ENCODE peak calls at places on chromosomes 13 and 19, in five cellular contexts. One of them, this sample, is unnamed.

GRCh38 chr13:44765076-44765475 is 188.9 kb upstream of the TSC22D1 start:
- DNase-seq in A549: no peak
- DNase-seq in H1: no peak
- DNase-seq in K562: no peak
- DNase-seq in HepG2: peak
- DNase-seq in this sample: no peak

GRCh38 chr19:2275588-2276428 is 6.2 kb downstream of the PEAK3 start:
- DNase-seq in A549: no peak
- DNase-seq in H1: no peak
- DNase-seq in K562: no peak
- DNase-seq in HepG2: no peak
- DNase-seq in this sample: no peak

GRCh38 chr19:18506545-18506944 is 15.3 kb downstream of the ELL start:
- DNase-seq in A549: no peak
- DNase-seq in H1: no peak
- DNase-seq in K562: no peak
- DNase-seq in HepG2: no peak
- DNase-seq in this sample: no peak

GRCh38 chr13:22836475-22836874 is 344.3 kb upstream of the SGCG start:
- DNase-seq in A549: no peak
- DNase-seq in H1: no peak
- DNase-seq in K562: no peak
- DNase-seq in HepG2: no peak
- DNase-seq in this sample: no peak

GRCh38 chr13:53778937-53779336 is 750.3 kb downstream of the OLFM4 start:
- DNase-seq in A549: no peak
- DNase-seq in H1: no peak
- DNase-seq in K562: no peak
- DNase-seq in HepG2: no peak
- DNase-seq in this sample: no peak

GRCh38 chr13:46947425-46948191 is 50.8 kb upstream of the HTR2A start:
- DNase-seq in A549: no peak
- DNase-seq in H1: peak
- DNase-seq in K562: no peak
- DNase-seq in HepG2: no peak
- DNase-seq in this sample: no peak

GRCh38 chr19:8206147-8207087 is 2.8 kb upstream of the CERS4 start:
- DNase-seq in A549: no peak
- DNase-seq in H1: no peak
- DNase-seq in K562: no peak
- DNase-seq in HepG2: no peak
- DNase-seq in this sample: no peak

GRCh38 chr13:27182844-27183497 is 11.4 kb upstream of the USP12 start:
- DNase-seq in A549: peak
- DNase-seq in H1: no peak
- DNase-seq in K562: peak
- DNase-seq in HepG2: peak
- DNase-seq in this sample: peak

GRCh38 chr13:112095354-112095753 is 28.4 kb downstream of the SOX1 start:
- DNase-seq in A549: no peak
- DNase-seq in H1: no peak
- DNase-seq in K562: no peak
- DNase-seq in HepG2: no peak
- DNase-seq in this sample: no peak

GRCh38 chr13:99800951-99801350 is 170.6 kb downstream of the ZIC5 start:
- DNase-seq in A549: no peak
- DNase-seq in H1: no peak
- DNase-seq in K562: no peak
- DNase-seq in HepG2: no peak
- DNase-seq in this sample: no peak

GRCh38 chr19:28887920-28888618 is 324.9 kb downstream of the UQCRFS1 start:
- DNase-seq in A549: no peak
- DNase-seq in H1: peak
- DNase-seq in K562: no peak
- DNase-seq in HepG2: no peak
- DNase-seq in this sample: no peak

GRCh38 chr13:24307211-24308067 is 1.9 kb upstream of the C1QTNF9 start:
- DNase-seq in A549: peak
- DNase-seq in H1: no peak
- DNase-seq in K562: no peak
- DNase-seq in HepG2: peak
- DNase-seq in this sample: no peak

GRCh38 chr19:9705836-9706235 is 30.9 kb upstream of the ZNF562 start:
- DNase-seq in A549: no peak
- DNase-seq in H1: no peak
- DNase-seq in K562: no peak
- DNase-seq in HepG2: no peak
- DNase-seq in this sample: no peak

GRCh38 chr13:56713656-56714055 is 427.1 kb upstream of the PRR20A start:
- DNase-seq in A549: no peak
- DNase-seq in H1: no peak
- DNase-seq in K562: no peak
- DNase-seq in HepG2: no peak
- DNase-seq in this sample: no peak

GRCh38 chr19:52248256-52248655 is 21.1 kb upstream of the ZNF766 start:
- DNase-seq in A549: no peak
- DNase-seq in H1: no peak
- DNase-seq in K562: no peak
- DNase-seq in HepG2: peak
- DNase-seq in this sample: peak
- TF ChIP-seq MAFK in A549: no peak
- TF ChIP-seq MAFK in H1: no peak
- TF ChIP-seq MAFK in K562: no peak
- TF ChIP-seq MAFK in HepG2: no peak
- TF ChIP-seq MAFK in this sample: no peak

DNA sequence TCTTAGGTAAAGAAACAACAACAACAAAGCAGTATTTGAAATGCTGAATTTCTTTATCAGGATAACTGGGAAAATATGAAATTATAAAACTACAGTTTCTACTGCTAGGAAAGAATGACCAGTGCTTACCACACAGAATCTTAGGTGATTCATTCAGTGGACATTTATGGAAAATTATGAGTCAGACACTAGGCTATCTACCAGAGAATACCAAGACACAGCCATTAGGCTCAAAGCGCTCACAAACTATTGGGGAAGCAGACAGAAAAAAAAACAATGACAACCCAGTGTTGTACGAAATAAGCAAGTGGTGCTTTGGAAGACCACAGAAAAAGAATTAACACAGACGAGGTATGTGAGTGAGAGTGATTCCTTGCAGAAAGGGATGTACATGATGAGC is 1019.5 kb downstream of the PCDH9 start:
- DNase-seq in A549: peak
- DNase-seq in H1: no peak
- DNase-seq in K562: no peak
- DNase-seq in HepG2: no peak
- DNase-seq in this sample: peak
- TF ChIP-seq MAFK in A549: no peak
- TF ChIP-seq MAFK in H1: no peak
- TF ChIP-seq MAFK in K562: no peak
- TF ChIP-seq MAFK in HepG2: no peak
- TF ChIP-seq MAFK in this sample: peak

GRCh38 chr19:42229263-42229854 is 9.2 kb downstream of the ZNF526 start:
- DNase-seq in A549: no peak
- DNase-seq in H1: no peak
- DNase-seq in K562: no peak
- DNase-seq in HepG2: no peak
- DNase-seq in this sample: no peak
- TF ChIP-seq MAFK in A549: no peak
- TF ChIP-seq MAFK in H1: no peak
- TF ChIP-seq MAFK in K562: no peak
- TF ChIP-seq MAFK in HepG2: no peak
- TF ChIP-seq MAFK in this sample: no peak

GRCh38 chr19:55640577-55641375 is at the start of gene ZNF580:
- DNase-seq in A549: peak
- DNase-seq in H1: no peak
- DNase-seq in K562: peak
- DNase-seq in HepG2: peak
- DNase-seq in this sample: peak
- TF ChIP-seq MAFK in A549: no peak
- TF ChIP-seq MAFK in H1: no peak
- TF ChIP-seq MAFK in K562: no peak
- TF ChIP-seq MAFK in HepG2: no peak
- TF ChIP-seq MAFK in this sample: no peak

DNA sequence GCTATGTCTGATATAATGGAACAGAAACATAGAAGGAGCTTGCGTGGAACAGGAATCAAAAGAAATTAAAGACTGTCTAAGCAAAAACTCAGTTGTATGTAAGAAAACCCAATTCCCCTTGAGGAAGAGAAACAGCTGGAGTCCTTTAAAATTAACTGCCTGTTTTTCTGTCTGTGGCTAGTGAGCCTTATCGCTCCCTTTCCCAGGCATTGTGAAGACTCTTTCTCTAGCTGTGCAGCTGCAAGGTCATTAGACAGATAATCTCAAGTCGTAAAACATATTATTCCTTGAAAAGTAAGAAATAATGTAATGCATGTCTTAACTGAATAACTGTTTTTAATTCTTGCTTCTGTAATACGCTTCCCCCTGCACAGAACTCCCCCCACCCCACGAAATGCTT is 39.7 kb upstream of the IGSF23 start:
- DNase-seq in A549: no peak
- DNase-seq in H1: no peak
- DNase-seq in K562: no peak
- DNase-seq in HepG2: no peak
- DNase-seq in this sample: no peak
- TF ChIP-seq MAFK in A549: no peak
- TF ChIP-seq MAFK in H1: no peak
- TF ChIP-seq MAFK in K562: no peak
- TF ChIP-seq MAFK in HepG2: no peak
- TF ChIP-seq MAFK in this sample: no peak

GRCh38 chr13:49607761-49608160 is 20.5 kb upstream of the ARL11 start:
- DNase-seq in A549: no peak
- DNase-seq in H1: no peak
- DNase-seq in K562: no peak
- DNase-seq in HepG2: no peak
- DNase-seq in this sample: no peak
- TF ChIP-seq MAFK in A549: no peak
- TF ChIP-seq MAFK in H1: no peak
- TF ChIP-seq MAFK in K562: no peak
- TF ChIP-seq MAFK in HepG2: no peak
- TF ChIP-seq MAFK in this sample: no peak

This sample was measured in IMR-90.